ENCODE peak calls at places on chromosomes 3 and 15, in five cellular contexts. H, E, C, K and B are unnamed samples.

GRCh38 chr3:3800685-3801509 is 1.7 kb downstream of the LRRN1 start:
- DNase-seq in E (no peak), C (no peak), H (peak), K (no peak), B (no peak)

GRCh38 chr3:134308350-134308891 is 57.8 kb upstream of the RYK start:
- DNase-seq in K (peak), C (peak), E (peak), H (peak), B (peak)

GRCh38 chr3:36579746-36580145 is 184.6 kb downstream of the DCLK3 start:
- DNase-seq in K (no peak), C (no peak), E (no peak), H (no peak), B (no peak)

GRCh38 chr15:51828621-51829359 is 663 bp upstream of the TMOD3 start:
- DNase-seq in C (no peak), E (no peak), H (no peak), K (peak), B (no peak)

GRCh38 chr3:98912448-98912847 is 11.0 kb upstream of the DCBLD2 start:
- DNase-seq in H (no peak), K (no peak), E (no peak), C (no peak), B (no peak)

GRCh38 chr15:85097706-85098105 is 116.0 kb downstream of the PDE8A start:
- DNase-seq in C (no peak), E (no peak), K (peak), H (no peak), B (no peak)

GRCh38 chr3:169218314-169218983 is 445.1 kb downstream of the MECOM start:
- DNase-seq in E (no peak), C (peak), K (peak), H (no peak), B (no peak)

GRCh38 chr15:92166029-92166428 is 227.7 kb upstream of the ST8SIA2 start:
- DNase-seq in E (no peak), K (no peak), C (no peak), H (no peak), B (no peak)

GRCh38 chr3:49713336-49714105 is 6.0 kb downstream of the AMIGO3 start:
- DNase-seq in C (no peak), K (no peak), H (no peak), E (no peak), B (no peak)

GRCh38 chr3:8509961-8510360 is 8.3 kb downstream of the LMCD1 start:
- DNase-seq in E (no peak), C (no peak), H (no peak), K (peak), B (no peak)

GRCh38 chr3:126990024-126990700 is 7.2 kb downstream of the PLXNA1 start:
- DNase-seq in C (no peak), H (no peak), E (no peak), K (no peak), B (no peak)

GRCh38 chr3:131733086-131733841 is 230.5 kb upstream of the MRPL3 start:
- DNase-seq in C (no peak), H (no peak), K (no peak), E (no peak), B (no peak)

DNA sequence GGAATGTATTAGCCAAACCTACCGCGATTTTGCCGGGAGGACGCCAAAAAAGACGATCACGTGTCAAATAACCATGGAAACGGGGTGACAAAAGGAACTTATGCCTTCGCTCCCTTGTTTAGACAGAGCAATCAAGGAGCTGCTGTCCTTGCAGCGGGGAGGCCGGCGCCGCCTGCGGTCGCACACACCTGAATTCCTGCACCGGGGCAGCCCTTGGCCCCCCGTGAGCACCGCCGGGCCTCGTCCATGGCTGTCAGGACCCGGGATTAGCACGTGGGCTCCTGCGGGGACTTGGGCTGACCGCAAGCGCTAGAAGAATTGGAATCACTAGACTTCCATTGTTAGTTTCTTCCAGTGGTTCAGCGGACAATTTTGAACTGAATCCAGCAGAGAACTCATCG is 193.1 kb downstream of the SHQ1 start:
- DNase-seq in H (no peak), K (peak), C (no peak), E (no peak), B (no peak)
- TF ChIP-seq CTCF in H (no peak), K (no peak), C (no peak), E (no peak), B (no peak)

GRCh38 chr3:107790612-107791011 is 267.9 kb downstream of the BBX start:
- DNase-seq in K (no peak), H (no peak), C (no peak), E (no peak), B (no peak)
- TF ChIP-seq CTCF in K (no peak), H (no peak), C (no peak), E (no peak), B (no peak)

GRCh38 chr3:118692417-118692816 is 342.2 kb downstream of the IGSF11 start:
- DNase-seq in E (no peak), K (no peak), C (no peak), H (no peak), B (no peak)

GRCh38 chr3:118682916-118683315 is 351.7 kb downstream of the IGSF11 start:
- DNase-seq in K (no peak), C (no peak), H (no peak), E (no peak), B (no peak)

GRCh38 chr3:118683636-118684035 is 351.0 kb downstream of the IGSF11 start:
- DNase-seq in K (no peak), C (no peak), H (no peak), E (no peak), B (no peak)

DNA sequence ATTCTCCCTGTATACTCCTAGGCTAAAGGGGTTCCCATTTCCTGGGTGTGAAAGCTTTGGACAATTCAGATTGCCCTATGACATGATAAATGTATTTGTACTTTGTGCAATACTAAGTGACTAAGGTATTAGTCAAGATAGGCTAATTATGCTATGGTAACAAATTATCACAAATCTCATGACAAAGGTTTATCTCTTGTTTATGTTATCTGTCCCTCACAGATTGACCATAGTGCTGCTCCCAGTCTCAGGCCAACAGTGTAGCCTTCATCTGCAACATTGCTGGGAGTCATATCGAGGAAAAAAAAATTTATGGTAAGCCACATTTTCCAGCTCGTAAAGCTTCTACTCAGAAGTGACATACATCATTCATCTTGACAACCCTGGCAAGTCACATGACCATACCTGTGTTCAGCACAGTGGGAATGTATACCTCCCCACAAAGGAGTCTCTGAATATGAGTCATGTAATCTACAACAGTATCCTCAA is 346.2 kb downstream of the IGSF11 start:
- DNase-seq in C (no peak), K (peak), E (no peak), H (no peak), B (no peak)
- TF ChIP-seq CTCF in C (no peak), K (no peak), E (no peak), H (no peak), B (no peak)

DNA sequence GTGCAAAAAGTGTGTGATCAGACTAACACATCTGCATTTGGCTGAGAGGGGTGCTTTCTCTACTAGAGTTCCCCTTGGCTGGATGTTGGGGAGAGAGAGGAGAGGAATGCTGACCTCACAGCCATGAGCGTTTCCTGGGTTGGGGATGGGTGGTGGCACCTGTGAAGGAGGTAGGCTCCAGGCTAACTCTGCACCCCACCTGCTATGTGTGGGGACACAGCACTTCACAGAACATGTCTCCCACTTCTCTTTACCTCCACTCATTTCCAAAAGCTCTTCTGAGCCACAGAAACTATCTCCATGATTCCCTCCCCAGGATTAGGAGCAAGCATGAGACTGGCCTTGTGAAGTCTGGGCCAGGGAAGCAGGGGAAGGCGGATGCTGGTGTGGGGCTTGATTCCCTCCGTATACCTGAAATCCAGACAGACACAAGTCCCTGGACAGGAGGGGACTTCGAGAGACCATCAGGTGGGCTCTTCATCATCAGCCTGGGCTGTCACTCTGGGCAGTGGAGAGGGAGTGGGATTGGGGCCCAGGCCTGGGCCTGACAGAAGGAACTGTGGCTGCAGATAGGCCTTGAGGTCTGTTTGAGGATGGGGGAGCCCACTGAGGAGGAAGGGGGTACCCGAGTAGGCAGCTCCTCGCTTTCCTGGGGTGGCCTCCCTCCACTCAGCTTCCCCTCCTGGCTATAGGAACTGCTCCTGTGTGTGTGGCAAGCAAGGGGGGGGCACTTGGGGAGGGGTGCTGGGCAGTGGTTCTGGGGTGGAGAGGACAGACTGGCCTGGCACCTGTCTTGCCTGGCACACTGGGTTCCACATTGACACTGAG is 40.7 kb downstream of the FEM1B start:
- DNase-seq in K (no peak), H (no peak), E (no peak), C (no peak), B (no peak)
- TF ChIP-seq CTCF in K (no peak), H (no peak), E (no peak), C (no peak), B (no peak)

GRCh38 chr3:46845860-46846623 is 17.2 kb downstream of the MYL3 start:
- DNase-seq in K (peak), E (peak), H (peak), C (peak), B (peak)
- TF ChIP-seq CTCF in K (peak), E (no peak), H (peak), C (peak), B (peak)

DNA sequence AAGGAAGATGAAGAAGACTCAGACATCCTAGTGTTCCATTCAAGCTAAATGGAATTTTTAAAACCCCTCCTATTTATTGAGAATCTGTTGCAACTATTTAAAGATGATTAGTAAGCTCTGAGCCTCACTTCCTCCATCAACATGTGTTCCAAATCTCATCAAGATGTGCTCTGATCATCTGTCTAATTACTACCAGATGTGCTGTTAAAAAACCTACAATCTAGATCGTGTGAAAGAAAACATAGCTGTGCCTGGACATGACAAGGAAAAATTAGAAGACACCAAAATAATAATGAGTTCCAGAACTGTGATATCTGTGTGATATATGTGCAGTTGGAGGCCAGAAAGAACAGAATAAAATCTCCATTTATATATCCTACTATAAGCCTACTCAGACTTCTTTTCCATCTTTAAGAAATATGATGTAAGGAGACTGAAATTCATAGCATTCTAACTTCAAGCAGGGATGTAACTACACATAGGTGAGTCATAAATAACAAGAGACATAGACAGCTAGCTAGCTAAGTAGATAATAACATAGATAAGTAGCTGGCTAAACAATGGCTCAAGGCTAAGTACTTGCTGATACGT is 7.7 kb downstream of the XPC start:
- DNase-seq in E (no peak), H (no peak), K (peak), C (no peak), B (no peak)
- TF ChIP-seq CTCF in E (no peak), H (no peak), K (no peak), C (no peak), B (no peak)

GRCh38 chr3:100893590-100893989 is 99.6 kb downstream of the ABI3BP start:
- DNase-seq in H (no peak), E (no peak), C (no peak), K (peak), B (no peak)

GRCh38 chr3:100893108-100893507 is 100.1 kb downstream of the ABI3BP start:
- DNase-seq in K (no peak), E (no peak), C (peak), H (no peak), B (no peak)

GRCh38 chr3:100891827-100892226 is 101.4 kb downstream of the ABI3BP start:
- DNase-seq in C (no peak), E (no peak), K (peak), H (no peak), B (no peak)

GRCh38 chr3:100896994-100897393 is 96.2 kb downstream of the ABI3BP start:
- DNase-seq in H (no peak), K (no peak), E (no peak), C (no peak), B (no peak)

DNA sequence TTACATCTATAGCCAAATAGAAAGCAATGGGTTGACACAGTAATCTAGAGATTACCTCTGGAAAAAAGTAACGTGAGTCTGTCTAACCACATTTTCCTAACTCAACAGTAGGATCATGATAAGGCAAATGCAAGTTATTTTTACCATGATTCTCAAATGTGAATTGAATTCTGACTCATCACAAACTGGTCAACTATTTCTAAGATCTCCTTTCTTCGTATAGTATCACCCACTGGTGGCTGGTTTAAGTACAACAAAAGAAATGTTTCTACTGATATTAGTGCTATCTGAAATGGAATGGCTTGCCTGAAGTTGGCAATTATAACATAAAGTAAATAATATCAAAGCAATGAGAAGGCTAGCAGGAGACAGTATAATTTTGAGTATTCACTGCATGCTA is 102.2 kb downstream of the ABI3BP start:
- DNase-seq in H (no peak), K (peak), E (no peak), C (no peak), B (no peak)
- TF ChIP-seq CTCF in H (no peak), K (peak), E (no peak), C (no peak), B (no peak)

GRCh38 chr3:1955170-1955569 is 143.5 kb upstream of the CNTN4 start:
- DNase-seq in E (no peak), C (no peak), H (no peak), K (no peak), B (no peak)
- TF ChIP-seq CTCF in E (no peak), C (no peak), H (no peak), K (no peak), B (no peak)